ENCODE peak calls at places on chromosomes 5 and 9, in six cellular contexts. One of them, this sample, is unnamed.

GRCh38 chr5:92409131-92409530 is 1026.0 kb upstream of the ARRDC3 start:
- DNase-seq in brain microvascular endothelial cell: no peak
- DNase-seq in HFFc6: no peak
- DNase-seq in transverse colon: no peak
- DNase-seq in A549: no peak
- DNase-seq in neural crest cell: no peak
- DNase-seq in this sample: no peak

GRCh38 chr9:130298663-130299279 is 33.2 kb downstream of the HMCN2 start:
- DNase-seq in neural crest cell: peak; percentile 14
- DNase-seq in A549: no peak
- DNase-seq in transverse colon: no peak
- DNase-seq in brain microvascular endothelial cell: no peak
- DNase-seq in HFFc6: no peak
- DNase-seq in this sample: peak; percentile 75

GRCh38 chr9:36802171-36802920 is 229.7 kb downstream of the MELK start:
- DNase-seq in neural crest cell: no peak
- DNase-seq in transverse colon: no peak
- DNase-seq in brain microvascular endothelial cell: peak; percentile 70
- DNase-seq in A549: peak; percentile 25
- DNase-seq in HFFc6: peak; percentile 82
- DNase-seq in this sample: no peak

GRCh38 chr9:92508018-92508417 is 25.7 kb upstream of the ASPN start:
- DNase-seq in A549: no peak
- DNase-seq in brain microvascular endothelial cell: no peak
- DNase-seq in HFFc6: no peak
- DNase-seq in neural crest cell: no peak
- DNase-seq in transverse colon: no peak
- DNase-seq in this sample: no peak

GRCh38 chr9:123544007-123544827 is 188.2 kb downstream of the CRB2 start:
- DNase-seq in A549: peak; percentile 44
- DNase-seq in HFFc6: peak; percentile 10
- DNase-seq in brain microvascular endothelial cell: peak; percentile 10
- DNase-seq in transverse colon: peak; percentile 31
- DNase-seq in neural crest cell: peak; percentile 37
- DNase-seq in this sample: peak; percentile 41

GRCh38 chr9:112863214-112863613 is 27.5 kb downstream of the SLC46A2 start:
- DNase-seq in brain microvascular endothelial cell: no peak
- DNase-seq in transverse colon: no peak
- DNase-seq in HFFc6: no peak
- DNase-seq in neural crest cell: no peak
- DNase-seq in A549: no peak
- DNase-seq in this sample: no peak

GRCh38 chr9:83701769-83702168 is 6.0 kb downstream of the UBQLN1 start:
- DNase-seq in HFFc6: peak; percentile 83
- DNase-seq in brain microvascular endothelial cell: peak; percentile 80
- DNase-seq in neural crest cell: no peak
- DNase-seq in transverse colon: no peak
- DNase-seq in A549: peak; percentile 11
- DNase-seq in this sample: no peak

GRCh38 chr5:39767906-39768305 is 343.1 kb upstream of the DAB2 start:
- DNase-seq in brain microvascular endothelial cell: peak; percentile 66
- DNase-seq in neural crest cell: no peak
- DNase-seq in HFFc6: no peak
- DNase-seq in A549: no peak
- DNase-seq in transverse colon: no peak
- DNase-seq in this sample: no peak

GRCh38 chr5:2724831-2725230 is 26.6 kb downstream of the IRX2 start:
- DNase-seq in A549: no peak
- DNase-seq in HFFc6: no peak
- DNase-seq in transverse colon: no peak
- DNase-seq in neural crest cell: no peak
- DNase-seq in brain microvascular endothelial cell: no peak
- DNase-seq in this sample: no peak

GRCh38 chr9:93065321-93065720 is 6.8 kb downstream of the SUSD3 start:
- DNase-seq in HFFc6: no peak
- DNase-seq in neural crest cell: no peak
- DNase-seq in A549: no peak
- DNase-seq in transverse colon: no peak
- DNase-seq in brain microvascular endothelial cell: no peak
- DNase-seq in this sample: no peak

GRCh38 chr5:168679515-168679920 is 100.3 kb upstream of the PANK3 start:
- DNase-seq in HFFc6: peak; percentile 28
- DNase-seq in A549: peak; percentile 71
- DNase-seq in neural crest cell: peak; percentile 92
- DNase-seq in transverse colon: peak; percentile 79
- DNase-seq in brain microvascular endothelial cell: peak; percentile 66
- DNase-seq in this sample: peak; percentile 90

GRCh38 chr5:151451626-151452520 is 4.5 kb downstream of the SLC36A1 start:
- DNase-seq in HFFc6: peak; percentile 30
- DNase-seq in A549: peak; percentile 11
- DNase-seq in neural crest cell: no peak
- DNase-seq in transverse colon: no peak
- DNase-seq in brain microvascular endothelial cell: peak; percentile 37
- DNase-seq in this sample: no peak

GRCh38 chr9:135135171-135135926 is 47.9 kb downstream of the OLFM1 start:
- DNase-seq in neural crest cell: no peak
- DNase-seq in A549: no peak
- DNase-seq in brain microvascular endothelial cell: no peak
- DNase-seq in transverse colon: no peak
- DNase-seq in HFFc6: no peak
- DNase-seq in this sample: no peak

GRCh38 chr9:93682155-93682968 is 106.0 kb downstream of the PHF2 start:
- DNase-seq in brain microvascular endothelial cell: peak; percentile 43
- DNase-seq in HFFc6: peak; percentile 40
- DNase-seq in transverse colon: peak; percentile 70
- DNase-seq in A549: peak; percentile 62
- DNase-seq in neural crest cell: peak; percentile 77
- DNase-seq in this sample: peak; percentile 88

GRCh38 chr9:6218099-6218502 is 2.5 kb downstream of the IL33 start:
- DNase-seq in brain microvascular endothelial cell: no peak
- DNase-seq in transverse colon: no peak
- DNase-seq in neural crest cell: no peak
- DNase-seq in HFFc6: peak; percentile 23
- DNase-seq in A549: no peak
- DNase-seq in this sample: no peak

GRCh38 chr9:136020671-136021070 is 59.5 kb upstream of the UBAC1 start:
- DNase-seq in neural crest cell: no peak
- DNase-seq in A549: no peak
- DNase-seq in brain microvascular endothelial cell: no peak
- DNase-seq in HFFc6: no peak
- DNase-seq in transverse colon: no peak
- DNase-seq in this sample: no peak

GRCh38 chr9:1647776-1648175 is 367.4 kb upstream of the SMARCA2 start:
- DNase-seq in neural crest cell: no peak
- DNase-seq in A549: peak; percentile 9
- DNase-seq in transverse colon: no peak
- DNase-seq in HFFc6: peak; percentile 8
- DNase-seq in brain microvascular endothelial cell: no peak
- DNase-seq in this sample: no peak

GRCh38 chr5:9124071-9124470 is 421.8 kb downstream of the SEMA5A start:
- DNase-seq in neural crest cell: no peak
- DNase-seq in HFFc6: no peak
- DNase-seq in brain microvascular endothelial cell: no peak
- DNase-seq in A549: no peak
- DNase-seq in transverse colon: no peak
- DNase-seq in this sample: no peak

GRCh38 chr9:131434673-131435072 is 40.8 kb downstream of the PRRC2B start:
- DNase-seq in A549: no peak
- DNase-seq in brain microvascular endothelial cell: no peak
- DNase-seq in HFFc6: no peak
- DNase-seq in transverse colon: no peak
- DNase-seq in neural crest cell: no peak
- DNase-seq in this sample: no peak

GRCh38 chr9:131432597-131433301 is 38.9 kb downstream of the PRRC2B start:
- DNase-seq in brain microvascular endothelial cell: peak; percentile 82
- DNase-seq in HFFc6: peak; percentile 91
- DNase-seq in neural crest cell: no peak
- DNase-seq in A549: no peak
- DNase-seq in transverse colon: no peak
- DNase-seq in this sample: no peak

GRCh38 chr9:131436386-131436785 is 42.5 kb downstream of the PRRC2B start:
- DNase-seq in neural crest cell: no peak
- DNase-seq in A549: no peak
- DNase-seq in brain microvascular endothelial cell: peak; percentile 34
- DNase-seq in HFFc6: no peak
- DNase-seq in transverse colon: no peak
- DNase-seq in this sample: no peak

GRCh38 chr9:131432050-131432449 is 38.2 kb downstream of the PRRC2B start:
- DNase-seq in neural crest cell: no peak
- DNase-seq in HFFc6: no peak
- DNase-seq in transverse colon: no peak
- DNase-seq in A549: no peak
- DNase-seq in brain microvascular endothelial cell: no peak
- DNase-seq in this sample: no peak

DNA sequence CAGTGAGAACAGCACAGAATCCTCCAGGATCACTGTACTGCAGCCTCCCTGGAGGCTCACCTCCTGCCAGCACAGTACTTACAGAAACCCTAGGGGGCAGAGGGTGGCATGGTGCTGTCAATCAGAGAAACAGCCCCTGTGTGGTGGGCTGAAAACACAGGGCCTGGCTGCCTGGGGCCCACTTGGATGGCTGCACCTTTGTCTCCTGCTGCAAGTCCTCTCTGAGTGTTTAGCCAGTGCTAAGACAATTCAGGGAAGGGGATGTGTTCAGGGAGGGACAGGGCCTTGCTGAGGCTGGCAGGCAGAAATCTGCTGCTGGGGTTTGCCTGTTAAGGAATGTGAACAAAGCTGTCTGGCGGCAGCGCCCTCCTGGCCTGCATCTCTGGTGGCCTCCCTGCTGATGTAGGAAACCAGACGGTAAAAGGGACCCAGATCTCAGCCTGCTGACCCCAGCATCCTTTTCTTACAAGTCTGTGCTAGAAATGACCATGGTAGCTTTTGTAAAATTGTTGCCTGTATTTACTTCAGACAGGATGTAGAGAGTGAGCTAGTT is 39.5 kb downstream of the PRRC2B start:
- DNase-seq in neural crest cell: no peak
- DNase-seq in brain microvascular endothelial cell: no peak
- DNase-seq in HFFc6: no peak
- DNase-seq in A549: no peak
- DNase-seq in transverse colon: no peak
- DNase-seq in this sample: no peak
- TF ChIP-seq CTCF in neural crest cell: no peak
- TF ChIP-seq CTCF in brain microvascular endothelial cell: peak; percentile 16
- TF ChIP-seq CTCF in HFFc6: no peak
- TF ChIP-seq CTCF in A549: no peak
- TF ChIP-seq CTCF in transverse colon: no peak
- TF ChIP-seq CTCF in this sample: no peak

GRCh38 chr5:98753507-98753906 is 20.0 kb upstream of the RGMB start:
- DNase-seq in transverse colon: no peak
- DNase-seq in HFFc6: no peak
- DNase-seq in A549: no peak
- DNase-seq in neural crest cell: no peak
- DNase-seq in brain microvascular endothelial cell: no peak
- DNase-seq in this sample: no peak

GRCh38 chr5:98749046-98749445 is 24.4 kb upstream of the RGMB start:
- DNase-seq in neural crest cell: no peak
- DNase-seq in transverse colon: no peak
- DNase-seq in HFFc6: no peak
- DNase-seq in brain microvascular endothelial cell: no peak
- DNase-seq in A549: no peak
- DNase-seq in this sample: no peak

GRCh38 chr5:98755406-98755805 is 18.1 kb upstream of the RGMB start:
- DNase-seq in transverse colon: no peak
- DNase-seq in brain microvascular endothelial cell: peak; percentile 43
- DNase-seq in HFFc6: peak; percentile 72
- DNase-seq in neural crest cell: no peak
- DNase-seq in A549: no peak
- DNase-seq in this sample: no peak

DNA sequence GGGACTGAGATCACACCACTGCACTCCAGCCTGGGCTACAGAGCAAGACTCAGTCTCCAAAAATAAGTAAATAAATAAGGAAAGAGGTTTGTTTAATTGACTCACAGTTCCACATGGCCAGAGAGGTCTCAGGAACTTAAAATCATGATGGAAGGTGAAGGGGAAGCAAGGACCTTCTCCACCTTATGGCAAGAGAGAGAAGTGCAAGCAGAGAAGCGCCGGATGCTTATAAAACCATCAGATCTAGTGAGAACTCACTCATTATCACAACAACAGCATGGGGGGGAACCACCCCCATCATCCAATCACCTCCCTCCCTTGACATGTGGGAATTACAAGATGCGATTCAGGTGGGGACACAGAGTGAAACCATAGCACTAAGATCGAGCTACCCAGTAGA is 22.8 kb upstream of the RGMB start:
- DNase-seq in transverse colon: no peak
- DNase-seq in HFFc6: no peak
- DNase-seq in neural crest cell: no peak
- DNase-seq in brain microvascular endothelial cell: no peak
- DNase-seq in A549: peak; percentile 37
- DNase-seq in this sample: no peak
- TF ChIP-seq CTCF in transverse colon: no peak
- TF ChIP-seq CTCF in HFFc6: peak; percentile 62
- TF ChIP-seq CTCF in neural crest cell: peak; percentile 57
- TF ChIP-seq CTCF in brain microvascular endothelial cell: peak; percentile 62
- TF ChIP-seq CTCF in A549: peak; percentile 22
- TF ChIP-seq CTCF in this sample: peak; percentile 55

GRCh38 chr9:3856592-3856991 is 330.8 kb upstream of the RFX3 start:
- DNase-seq in A549: no peak
- DNase-seq in transverse colon: no peak
- DNase-seq in HFFc6: no peak
- DNase-seq in brain microvascular endothelial cell: peak; percentile 46
- DNase-seq in neural crest cell: no peak
- DNase-seq in this sample: no peak
- TF ChIP-seq CTCF in A549: no peak
- TF ChIP-seq CTCF in transverse colon: no peak
- TF ChIP-seq CTCF in HFFc6: no peak
- TF ChIP-seq CTCF in brain microvascular endothelial cell: no peak
- TF ChIP-seq CTCF in neural crest cell: no peak
- TF ChIP-seq CTCF in this sample: no peak

DNA sequence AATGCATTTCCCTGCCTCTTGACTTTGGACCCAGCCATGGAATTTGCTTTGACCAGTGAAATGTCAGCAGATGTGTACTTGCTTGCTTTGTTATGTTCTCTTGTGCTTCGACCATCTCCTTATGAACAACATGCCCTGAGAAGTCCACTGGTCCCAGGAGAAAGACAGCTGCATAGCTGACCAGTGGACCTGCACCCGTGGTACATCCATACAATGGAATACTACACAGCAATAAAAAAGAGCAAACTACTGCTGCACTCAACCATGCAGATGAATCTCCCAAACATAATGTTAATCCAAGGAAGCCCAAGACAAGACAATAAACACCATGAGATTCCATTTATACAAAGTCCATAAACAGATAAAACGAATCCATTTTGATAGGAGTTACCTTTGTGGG is 30.0 kb downstream of the MARCHF11 start:
- DNase-seq in brain microvascular endothelial cell: no peak
- DNase-seq in transverse colon: no peak
- DNase-seq in HFFc6: no peak
- DNase-seq in neural crest cell: no peak
- DNase-seq in A549: no peak
- DNase-seq in this sample: no peak
- TF ChIP-seq CTCF in brain microvascular endothelial cell: no peak
- TF ChIP-seq CTCF in transverse colon: no peak
- TF ChIP-seq CTCF in HFFc6: no peak
- TF ChIP-seq CTCF in neural crest cell: no peak
- TF ChIP-seq CTCF in A549: no peak
- TF ChIP-seq CTCF in this sample: no peak

This sample was measured in nephron progenitor cell.